ENCODE peak calls at places on chromosomes 3 and 15, in nine cellular contexts. T is GM20000; E is neural crest cell; C is amygdala; M is NCI-H1105; L is AG04450; F is activated CD8-positive, alpha-beta memory T cell treated with anti-CD3 and anti-CD28 coated beads, Interleukin-2, amount 50 U/mL, for 4 hours; I is foreskin fibroblast; V is hippocampal formation. N is an unnamed sample.

GRCh38 chr3:3154879-3155610 is 24.4 kb downstream of the CRBN start:
- DNase-seq in I (no peak), L (no peak), M (no peak), E (no peak), C (no peak), V (no peak), F (no peak), T (no peak), N (no peak)

GRCh38 chr3:138786788-138787276 is 47.9 kb downstream of the PIK3CB start:
- DNase-seq in E (no peak), V (no peak), F (no peak), L (no peak), T (no peak), M (no peak), C (no peak), I (peak; percentile 53), N (no peak)

GRCh38 chr3:195916991-195917390 is 8.6 kb upstream of the TNK2 start:
- DNase-seq in V (no peak), F (no peak), C (no peak), M (no peak), T (no peak), E (no peak), L (no peak), I (no peak), N (no peak)

GRCh38 chr15:31304736-31305365 is 21.8 kb upstream of the KLF13 start:
- DNase-seq in E (no peak), M (no peak), T (peak; percentile 3), C (no peak), F (no peak), I (no peak), V (no peak), L (no peak), N (no peak)

GRCh38 chr15:71083349-71083748 is 31.9 kb upstream of the THSD4 start:
- DNase-seq in M (no peak), L (no peak), E (no peak), T (no peak), V (no peak), C (no peak), F (no peak), I (peak; percentile 96), N (no peak)

GRCh38 chr3:31466016-31466415 is 66.7 kb upstream of the STT3B start:
- DNase-seq in F (no peak), M (no peak), L (no peak), E (no peak), T (no peak), C (no peak), I (no peak), V (no peak), N (no peak)

GRCh38 chr15:59002418-59002859 is 15.0 kb downstream of the RNF111 start:
- DNase-seq in F (no peak), C (no peak), V (no peak), L (no peak), I (no peak), T (peak; percentile 25), E (no peak), M (no peak), N (no peak)

GRCh38 chr3:170848294-170848917 is 21.6 kb downstream of the RPL22L1 start:
- DNase-seq in L (no peak), E (no peak), F (no peak), C (no peak), I (no peak), V (no peak), T (no peak), M (peak; percentile 7), N (no peak)

GRCh38 chr15:31387483-31388118 is 61.0 kb downstream of the KLF13 start:
- DNase-seq in T (peak; percentile 7), I (peak; percentile 48), F (peak; percentile 46), V (no peak), C (no peak), M (peak; percentile 47), E (no peak), L (no peak), N (no peak)

GRCh38 chr3:139677341-139678155 is at the start of gene NMNAT3:
- DNase-seq in M (peak; percentile 93), I (peak; percentile 68), T (peak; percentile 87), L (no peak), V (peak; percentile 79), F (peak; percentile 82), C (peak; percentile 85), E (peak; percentile 74), N (peak; percentile 54)

GRCh38 chr3:11248596-11248995 is 23.6 kb upstream of the ATG7 start:
- DNase-seq in L (no peak), E (no peak), M (no peak), T (no peak), C (no peak), I (no peak), F (no peak), V (no peak), N (no peak)

GRCh38 chr15:91706366-91707032 is 147.0 kb upstream of the SLCO3A1 start:
- DNase-seq in F (peak; percentile 75), C (peak; percentile 68), L (peak; percentile 36), I (peak; percentile 1), E (peak; percentile 75), T (peak; percentile 41), M (peak; percentile 1), V (peak; percentile 83), N (no peak)

GRCh38 chr3:41176554-41176953 is 22.8 kb upstream of the CTNNB1 start:
- DNase-seq in T (no peak), I (peak; percentile 15), E (no peak), C (no peak), F (no peak), V (no peak), L (no peak), M (no peak), N (no peak)

GRCh38 chr15:100726426-100727190 is 124.2 kb downstream of the ASB7 start:
- DNase-seq in F (no peak), C (no peak), M (no peak), L (no peak), T (peak; percentile 0), I (no peak), E (no peak), V (no peak), N (no peak)

GRCh38 chr15:27412413-27412812 is 441.4 kb downstream of the GABRG3 start:
- DNase-seq in F (no peak), E (no peak), L (no peak), V (no peak), M (no peak), I (no peak), C (no peak), T (no peak), N (no peak)

GRCh38 chr3:153330891-153331290 is 168.9 kb downstream of the RAP2B start:
- DNase-seq in M (no peak), L (no peak), I (peak; percentile 62), E (no peak), T (no peak), V (no peak), F (no peak), C (no peak), N (no peak)

GRCh38 chr3:187136936-187137335 is 2.4 kb downstream of the RPL39L start:
- DNase-seq in M (no peak), L (peak; percentile 13), I (peak; percentile 80), F (no peak), V (no peak), T (no peak), C (no peak), E (no peak), N (no peak)

GRCh38 chr15:31752905-31753304 is 277.4 kb upstream of the CHRNA7 start:
- DNase-seq in F (no peak), L (no peak), V (no peak), M (no peak), I (no peak), E (no peak), C (no peak), T (no peak), N (no peak)

GRCh38 chr3:45793482-45794176 is 2.7 kb downstream of the SLC6A20 start:
- DNase-seq in L (no peak), M (no peak), I (no peak), E (no peak), V (no peak), T (no peak), C (no peak), F (no peak), N (no peak)

GRCh38 chr3:66402596-66403267 is 98.1 kb downstream of the LRIG1 start:
- DNase-seq in F (no peak), E (no peak), C (no peak), I (peak; percentile 19), V (no peak), T (no peak), L (no peak), M (no peak), N (no peak)

GRCh38 chr15:56001476-56002078 is 8.2 kb upstream of the NEDD4 start:
- DNase-seq in E (no peak), L (no peak), C (no peak), I (no peak), M (no peak), T (no peak), V (no peak), F (no peak), N (no peak)

GRCh38 chr3:194250104-194251002 is 100.8 kb downstream of the CPN2 start:
- DNase-seq in C (no peak), L (no peak), V (no peak), E (no peak), M (peak; percentile 27), I (peak; percentile 80), T (no peak), F (no peak), N (no peak)

GRCh38 chr15:94164202-94164807 is 67.1 kb upstream of the MCTP2 start:
- DNase-seq in I (peak; percentile 46), T (peak; percentile 29), M (peak; percentile 17), L (peak; percentile 49), F (peak; percentile 58), E (peak; percentile 77), C (peak; percentile 2), V (no peak), N (peak; percentile 6)

GRCh38 chr3:108132727-108133373 is 42.0 kb upstream of the CD47 start:
- DNase-seq in M (no peak), L (peak; percentile 36), I (peak; percentile 41), F (no peak), V (no peak), E (no peak), C (no peak), T (no peak), N (no peak)

GRCh38 chr3:57164606-57165573 is at the start of gene IL17RD:
- DNase-seq in C (peak; percentile 76), T (peak; percentile 91), V (peak; percentile 64), L (peak; percentile 32), E (peak; percentile 82), I (peak; percentile 92), M (peak; percentile 69), F (peak; percentile 52), N (peak; percentile 51)

GRCh38 chr3:171393032-171393744 is 67.0 kb downstream of the TNIK start:
- DNase-seq in V (no peak), M (peak; percentile 73), F (no peak), L (peak; percentile 46), T (no peak), E (no peak), C (no peak), I (no peak), N (no peak)

GRCh38 chr3:8641472-8641871 is 3.1 kb downstream of the SSUH2 start:
- DNase-seq in T (no peak), F (no peak), V (no peak), E (no peak), M (no peak), L (no peak), C (no peak), I (no peak), N (no peak)

GRCh38 chr3:183513046-183513706 is 42.3 kb downstream of the KLHL6 start:
- DNase-seq in V (no peak), L (no peak), F (peak; percentile 56), T (peak; percentile 22), E (no peak), I (no peak), M (no peak), C (no peak), N (no peak)

GRCh38 chr15:96564546-96564945 is 234.0 kb downstream of the NR2F2 start:
- DNase-seq in M (no peak), C (no peak), I (no peak), T (no peak), L (no peak), F (no peak), E (no peak), V (no peak), N (no peak)

GRCh38 chr15:60673918-60674558 is 195.1 kb upstream of the ICE2 start:
- DNase-seq in F (peak; percentile 41), L (peak; percentile 69), T (no peak), I (peak; percentile 96), V (no peak), M (peak; percentile 58), E (no peak), C (no peak), N (no peak)

GRCh38 chr15:75348563-75349350 is 1.9 kb downstream of the NEIL1 start:
- DNase-seq in L (no peak), T (no peak), C (peak; percentile 20), E (no peak), I (peak; percentile 41), V (no peak), F (no peak), M (no peak), N (no peak)